ENCODE peak calls at places on chromosomes 7 and 10, in eight cellular contexts. H, B, X, M, K, Z, U and N are unnamed samples.

GRCh38 chr7:27185708-27186449 is 847 bp upstream of the HOXA11 start:
- DNase-seq in H (no peak), B (peak), X (no peak), M (no peak), K (no peak), Z (peak), U (no peak), N (no peak)

GRCh38 chr10:108598831-108599230 is 1324.5 kb downstream of the XPNPEP1 start:
- DNase-seq in H (no peak), B (no peak), X (no peak), M (no peak), K (no peak), Z (no peak), U (no peak), N (no peak)

GRCh38 chr7:45682836-45683555 is 108.8 kb downstream of the ADCY1 start:
- DNase-seq in H (no peak), B (no peak), X (no peak), M (no peak), K (no peak), Z (peak), U (no peak), N (no peak)

GRCh38 chr10:29667191-29667590 is 32.4 kb upstream of the SVIL start:
- DNase-seq in H (no peak), B (no peak), X (no peak), M (no peak), K (no peak), Z (peak), U (no peak), N (no peak)

GRCh38 chr7:35992436-35992835 is 160.6 kb upstream of the EEPD1 start:
- DNase-seq in H (no peak), B (no peak), X (no peak), M (no peak), K (no peak), Z (no peak), U (no peak), N (no peak)

GRCh38 chr7:23787272-23787671 is 77.3 kb downstream of the STK31 start:
- DNase-seq in H (no peak), B (no peak), X (no peak), M (no peak), K (no peak), Z (no peak), U (no peak), N (no peak)

GRCh38 chr7:96548664-96549063 is 161.0 kb downstream of the SEM1 start:
- DNase-seq in H (no peak), B (no peak), X (no peak), M (no peak), K (no peak), Z (no peak), U (no peak), N (no peak)

GRCh38 chr10:45444976-45445898 is 71.2 kb downstream of the ALOX5 start:
- DNase-seq in H (no peak), B (no peak), X (no peak), M (no peak), K (no peak), Z (peak), U (no peak), N (peak)

GRCh38 chr7:148772297-148773089 is 73.8 kb downstream of the CUL1 start:
- DNase-seq in H (no peak), B (no peak), X (no peak), M (peak), K (peak), Z (no peak), U (peak), N (no peak)

GRCh38 chr10:33521062-33521461 is 186.6 kb upstream of the NRP1 start:
- DNase-seq in H (no peak), B (no peak), X (no peak), M (no peak), K (no peak), Z (no peak), U (no peak), N (no peak)

GRCh38 chr10:29648114-29648982 is 13.6 kb upstream of the SVIL start:
- DNase-seq in H (no peak), B (no peak), X (no peak), M (peak), K (peak), Z (no peak), U (no peak), N (no peak)

GRCh38 chr10:114291516-114291915 is 52.5 kb downstream of the VWA2 start:
- DNase-seq in H (no peak), B (no peak), X (no peak), M (no peak), K (no peak), Z (no peak), U (no peak), N (no peak)

GRCh38 chr7:37067961-37068536 is 343.8 kb upstream of the AOAH start:
- DNase-seq in H (no peak), B (no peak), X (no peak), M (no peak), K (no peak), Z (no peak), U (no peak), N (no peak)

GRCh38 chr10:126520918-126521317 is 132.6 kb upstream of the ADAM12 start:
- DNase-seq in H (no peak), B (no peak), X (no peak), M (no peak), K (no peak), Z (no peak), U (no peak), N (no peak)